ENCODE peak calls at places on chromosomes 12 and 14, in nine cellular contexts. L is T-helper 1 cell; P is lower leg skin; H is transverse colon; U is left kidney; M is endothelial cell of umbilical vein; F is naive thymus-derived CD4-positive, alpha-beta T cell; K is activated T-helper 2 cell treated with anti-CD3 and anti-CD28 coated beads, Interferon-gamma antibody, Interleukin-2, Interleukin-4, amounts not matched to agents 10 μg/mL and 5 μg/mL and 100 μg/mL, durations not matched to agents 14 hours and 24 hours and 36 hours; G is stimulated activated CD4-positive, alpha-beta T cell treated with anti-CD3 and anti-CD28 coated beads, Interleukin-12 subunit alpha, Interleukin-12 subunit beta, amount 100 ng/mL, for 4 hours. Z is an unnamed sample.

GRCh38 chr12:124828264-124829007 is 35.2 kb downstream of the SCARB1 start:
- DNase-seq in L (no peak), P (no peak), H (peak), U (peak), M (no peak), F (no peak), K (no peak), G (no peak), Z (no peak)

GRCh38 chr12:68037616-68038255 is 48.5 kb downstream of the IFNG-AS1 start:
- DNase-seq in L (no peak), P (no peak), H (no peak), U (no peak), M (no peak), F (no peak), K (no peak), G (no peak), Z (no peak)

GRCh38 chr12:115190191-115190590 is 506.2 kb upstream of the TBX3 start:
- DNase-seq in L (no peak), P (no peak), H (no peak), U (no peak), M (no peak), F (no peak), K (no peak), G (no peak), Z (no peak)

GRCh38 chr14:90495357-90496276 is 98.8 kb downstream of the CALM1 start:
- DNase-seq in L (peak), P (peak), H (peak), U (peak), M (peak), F (peak), K (peak), G (no peak), Z (peak)

GRCh38 chr14:30550335-30550734 is 8.6 kb upstream of the G2E3 start:
- DNase-seq in L (no peak), P (no peak), H (no peak), U (no peak), M (no peak), F (no peak), K (no peak), G (no peak), Z (no peak)

GRCh38 chr14:20711275-20712069 is 22.9 kb downstream of the ANG start:
- DNase-seq in L (no peak), P (no peak), H (no peak), U (no peak), M (peak), F (no peak), K (no peak), G (no peak), Z (no peak)

GRCh38 chr12:96454396-96454795 is 35.0 kb upstream of the CFAP54 start:
- DNase-seq in L (no peak), P (no peak), H (no peak), U (no peak), M (no peak), F (no peak), K (no peak), G (no peak), Z (no peak)

GRCh38 chr14:70514168-70515069 is 20.4 kb downstream of the ADAM20 start:
- DNase-seq in L (no peak), P (no peak), H (no peak), U (no peak), M (no peak), F (no peak), K (peak), G (no peak), Z (no peak)

GRCh38 chr14:51460051-51460450 is 191.7 kb upstream of the FRMD6 start:
- DNase-seq in L (no peak), P (no peak), H (no peak), U (no peak), M (peak), F (no peak), K (no peak), G (no peak), Z (no peak)

GRCh38 chr14:103733651-103734050 is 18.0 kb downstream of the ZFYVE21 start:
- DNase-seq in L (no peak), P (no peak), H (no peak), U (no peak), M (no peak), F (no peak), K (no peak), G (no peak), Z (no peak)

GRCh38 chr12:108730337-108731104 is 797 bp downstream of the CORO1C start:
- DNase-seq in L (peak), P (peak), H (peak), U (peak), M (peak), F (peak), K (peak), G (peak), Z (peak)

GRCh38 chr12:101021442-101021841 is 188.6 kb downstream of the SLC5A8 start:
- DNase-seq in L (no peak), P (no peak), H (no peak), U (no peak), M (peak), F (no peak), K (no peak), G (no peak), Z (no peak)

GRCh38 chr14:62687818-62688217 is 357.4 kb downstream of the KCNH5 start:
- DNase-seq in L (no peak), P (no peak), H (no peak), U (no peak), M (no peak), F (no peak), K (no peak), G (no peak), Z (no peak)

GRCh38 chr14:102111101-102111500 is 24.3 kb upstream of the HSP90AA1 start:
- DNase-seq in L (no peak), P (no peak), H (no peak), U (no peak), M (no peak), F (no peak), K (no peak), G (no peak), Z (no peak)

GRCh38 chr12:89992668-89993401 is 284.2 kb upstream of the ATP2B1 start:
- DNase-seq in L (no peak), P (no peak), H (no peak), U (peak), M (peak), F (no peak), K (no peak), G (no peak), Z (no peak)

GRCh38 chr14:91231446-91231845 is 13.1 kb downstream of the GPR68 start:
- DNase-seq in L (no peak), P (no peak), H (no peak), U (no peak), M (no peak), F (no peak), K (no peak), G (no peak), Z (no peak)

GRCh38 chr12:23817345-23817744 is 132.1 kb downstream of the SOX5 start:
- DNase-seq in L (no peak), P (no peak), H (no peak), U (no peak), M (no peak), F (no peak), K (no peak), G (no peak), Z (no peak)

GRCh38 chr12:67572492-67572891 is 76.1 kb upstream of the DYRK2 start:
- DNase-seq in L (no peak), P (no peak), H (no peak), U (peak), M (no peak), F (no peak), K (no peak), G (no peak), Z (no peak)

GRCh38 chr12:40945772-40946171 is 242.3 kb upstream of the PDZRN4 start:
- DNase-seq in L (no peak), P (no peak), H (no peak), U (no peak), M (no peak), F (no peak), K (no peak), G (no peak), Z (no peak)

GRCh38 chr12:20150835-20151234 is 217.5 kb upstream of the PDE3A start:
- DNase-seq in L (no peak), P (no peak), H (no peak), U (peak), M (peak), F (no peak), K (no peak), G (no peak), Z (no peak)

GRCh38 chr12:51666696-51667095 is 75.7 kb downstream of the SCN8A start:
- DNase-seq in L (no peak), P (no peak), H (no peak), U (no peak), M (no peak), F (no peak), K (no peak), G (no peak), Z (no peak)

GRCh38 chr12:108418162-108418561 is 79.1 kb upstream of the CMKLR1 start:
- DNase-seq in L (no peak), P (no peak), H (no peak), U (no peak), M (no peak), F (no peak), K (no peak), G (no peak), Z (no peak)

GRCh38 chr12:68963456-68963859 is 30.5 kb upstream of the CPM start:
- DNase-seq in L (no peak), P (no peak), H (no peak), U (no peak), M (no peak), F (no peak), K (no peak), G (no peak), Z (no peak)

Z was measured in immature natural killer cell.